ENCODE peak calls at places on chromosomes 7 and 10, in nine cellular contexts. S is keratinocyte, N is fibroblast of the aortic adventitia, Q is choroid plexus epithelial cell, E is heart left ventricle, O is GM23338, B is neural crest cell, J is nephron progenitor cell, F is natural killer cell. X is an unnamed sample.

GRCh38 chr7:127667017-127667670 is 15.2 kb downstream of the SND1 start:
- DNase-seq in S (peak), N (peak), Q (peak), E (no peak), O (no peak), B (no peak), J (no peak), F (no peak), X (peak)

GRCh38 chr7:74356589-74357315 is 67.5 kb downstream of the CLIP2 start:
- DNase-seq in S (no peak), N (no peak), Q (no peak), E (no peak), O (no peak), B (no peak), J (no peak), F (no peak), X (no peak)

GRCh38 chr10:17984056-17984455 is 32.3 kb downstream of the SLC39A12 start:
- DNase-seq in S (no peak), N (peak), Q (peak), E (no peak), O (no peak), B (no peak), J (no peak), F (no peak), X (no peak)

GRCh38 chr7:69211739-69212138 is 386.5 kb upstream of the AUTS2 start:
- DNase-seq in S (no peak), N (no peak), Q (no peak), E (no peak), O (peak), B (no peak), J (no peak), F (no peak), X (no peak)

GRCh38 chr10:79299397-79300370 is 47.6 kb upstream of the PPIF start:
- DNase-seq in S (no peak), N (peak), Q (peak), E (no peak), O (no peak), B (no peak), J (no peak), F (no peak), X (peak)

GRCh38 chr7:140983802-140984201 is 30.9 kb downstream of the MRPS33 start:
- DNase-seq in S (no peak), N (no peak), Q (peak), E (no peak), O (peak), B (no peak), J (no peak), F (no peak), X (no peak)

GRCh38 chr7:35380739-35381224 is 126.9 kb upstream of the TBX20 start:
- DNase-seq in S (no peak), N (no peak), Q (peak), E (no peak), O (no peak), B (no peak), J (no peak), F (no peak), X (no peak)

GRCh38 chr10:31896972-31897384 is 31.7 kb downstream of the ARHGAP12 start:
- DNase-seq in S (no peak), N (peak), Q (peak), E (no peak), O (no peak), B (no peak), J (no peak), F (no peak), X (peak)

GRCh38 chr7:151598045-151598444 is 78.3 kb upstream of the RHEB start:
- DNase-seq in S (peak), N (peak), Q (peak), E (no peak), O (no peak), B (no peak), J (no peak), F (no peak), X (peak)

GRCh38 chr10:127298396-127298795 is 102.0 kb upstream of the INSYN2A start:
- DNase-seq in S (no peak), N (no peak), Q (no peak), E (no peak), O (no peak), B (no peak), J (no peak), F (no peak), X (no peak)

GRCh38 chr7:4866528-4867496 is 5.0 kb upstream of the PAPOLB start:
- DNase-seq in S (no peak), N (no peak), Q (no peak), E (no peak), O (no peak), B (no peak), J (no peak), F (no peak), X (no peak)

DNA sequence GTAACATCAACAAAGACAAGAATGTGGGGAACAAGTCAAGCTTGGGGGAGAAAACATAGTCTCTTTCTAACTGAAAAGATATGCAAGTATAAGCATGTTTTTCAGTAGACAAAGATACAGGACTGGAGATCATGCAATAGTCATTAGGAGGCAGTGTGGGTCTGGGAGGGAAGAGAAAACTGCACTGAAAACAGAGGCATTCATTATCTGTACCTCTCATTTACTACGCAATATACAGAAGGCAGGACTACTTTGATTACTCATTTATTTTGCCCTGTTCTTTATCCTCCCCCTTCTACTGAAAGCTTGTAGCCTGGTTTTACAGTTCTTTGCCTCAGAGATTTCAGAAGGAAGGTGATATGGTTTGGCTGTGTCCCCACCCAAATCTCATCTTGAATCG is 341.2 kb downstream of the CRPPA start:
- DNase-seq in S (no peak), N (no peak), Q (peak), E (no peak), O (no peak), B (no peak), J (no peak), F (no peak), X (no peak)
- TF ChIP-seq CTCF in S (no peak), N (no peak), Q (peak), E (no peak), O (no peak), B (no peak), J (no peak), F (no peak), X (no peak)

GRCh38 chr10:104767745-104768144 is 126.7 kb downstream of the SORCS3 start:
- DNase-seq in S (no peak), N (peak), Q (no peak), E (no peak), O (no peak), B (no peak), J (no peak), F (no peak), X (no peak)
- TF ChIP-seq CTCF in S (no peak), N (no peak), Q (no peak), E (no peak), O (no peak), B (no peak), J (no peak), F (no peak), X (no peak)

GRCh38 chr7:11212080-11212711 is 238.5 kb downstream of the PHF14 start:
- DNase-seq in S (peak), N (peak), Q (peak), E (no peak), O (peak), B (peak), J (peak), F (no peak), X (peak)
- TF ChIP-seq CTCF in S (peak), N (peak), Q (peak), E (peak), O (peak), B (peak), J (peak), F (peak), X (peak)

DNA sequence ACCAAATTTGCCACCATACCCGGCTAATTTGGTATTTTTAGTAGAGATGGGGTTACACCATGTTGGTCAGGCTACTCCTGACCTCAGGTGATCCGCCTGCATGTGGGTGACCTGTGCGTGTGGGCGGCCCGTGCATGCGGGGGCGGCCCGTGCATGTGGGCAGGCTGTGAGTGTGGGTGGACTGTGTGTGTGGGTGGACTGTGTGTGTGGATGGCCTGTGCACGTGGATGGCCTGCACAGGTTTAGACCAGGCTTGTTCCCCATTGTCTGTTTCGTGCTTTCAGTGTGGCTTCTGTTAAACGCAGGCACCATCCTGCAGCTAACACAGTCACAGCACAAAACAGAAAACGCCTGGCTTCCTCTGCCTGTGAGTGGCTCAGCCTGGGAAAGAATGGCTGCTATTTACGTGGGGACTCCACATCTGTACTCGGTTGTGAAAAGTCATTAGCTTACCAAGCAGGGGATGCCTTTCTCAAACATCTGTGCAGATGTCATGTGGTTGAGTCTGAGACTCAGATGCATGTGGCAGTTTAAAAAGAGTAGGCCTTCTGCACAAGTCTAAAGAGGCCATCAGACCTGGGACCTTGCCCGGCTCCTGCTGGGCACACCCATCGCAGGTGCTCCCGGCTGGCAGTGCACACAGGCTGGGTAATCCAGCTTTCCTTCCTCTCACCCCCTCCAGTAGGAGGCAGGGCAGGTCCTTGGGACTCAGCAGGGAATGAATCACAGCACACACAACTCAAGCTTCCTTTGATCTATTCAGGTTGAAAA is 91.6 kb downstream of the COBL start:
- DNase-seq in S (peak), N (no peak), Q (no peak), E (no peak), O (peak), B (no peak), J (no peak), F (no peak), X (peak)
- TF ChIP-seq CTCF in S (peak), N (no peak), Q (no peak), E (peak), O (peak), B (no peak), J (no peak), F (no peak), X (no peak)

DNA sequence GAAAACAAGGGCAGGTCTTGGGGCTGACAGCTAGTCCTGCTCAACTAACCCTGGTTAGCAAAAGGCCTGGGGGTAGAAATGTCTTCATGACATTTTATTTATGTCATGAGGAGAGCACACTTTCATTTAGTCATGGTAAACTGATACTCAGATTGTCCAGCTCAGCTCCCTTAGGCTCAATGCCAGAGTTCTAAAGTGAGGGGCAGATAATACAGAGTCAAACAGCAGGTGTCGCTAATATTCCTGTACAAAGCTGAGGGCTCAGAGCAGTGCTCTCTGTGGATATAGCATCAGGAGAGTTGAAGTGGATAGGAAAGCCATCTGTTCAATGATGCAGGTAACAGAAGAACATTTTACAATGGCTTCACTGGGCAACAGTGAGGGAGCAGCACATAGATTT is 26.8 kb upstream of the CALCR start:
- DNase-seq in S (no peak), N (no peak), Q (peak), E (no peak), O (peak), B (no peak), J (no peak), F (no peak), X (no peak)
- TF ChIP-seq CTCF in S (no peak), N (no peak), Q (no peak), E (no peak), O (peak), B (no peak), J (no peak), F (no peak), X (no peak)

GRCh38 chr7:122143751-122144711 is at the start of gene AASS:
- DNase-seq in S (peak), N (peak), Q (peak), E (peak), O (peak), B (peak), J (peak), F (peak), X (peak)
- TF ChIP-seq CTCF in S (no peak), N (no peak), Q (no peak), E (no peak), O (no peak), B (no peak), J (no peak), F (no peak), X (no peak)

X was measured in RWPE1.